ENCODE peak calls at places on chromosomes 11 and 22, in eight cellular contexts. S is stimulated activated CD4-positive, alpha-beta T cell treated with anti-CD3 and anti-CD28 coated beads, Interleukin-12 subunit alpha, Interleukin-12 subunit beta, amount 100 ng/mL, for 4 hours; O is lower lobe of right lung; F is cardiac muscle cell; J is T-cell; W is spleen; I is HTR-8/SVneo; E is activated naive CD8-positive, alpha-beta T cell treated with anti-CD3 and anti-CD28 coated beads, Interleukin-2, amount 10 ng/mL, durations not matched to agents 7 days and 5 days. Z is an unnamed sample.
A peak's percentile ranks its signal among the peaks of the same experiment; 100 is the strongest.

GRCh38 chr11:34636127-34636526 is 15.2 kb downstream of the EHF start:
- DNase-seq in J (no peak), S (no peak), F (no peak), E (no peak), O (no peak), I (no peak), W (no peak), Z (no peak)

GRCh38 chr22:26958378-26958777 is 301.0 kb downstream of the MIAT start:
- DNase-seq in S (no peak), J (no peak), E (no peak), W (no peak), O (no peak), I (no peak), F (no peak), Z (no peak)

GRCh38 chr22:48858121-48858520 is 969.6 kb downstream of the BRD1 start:
- DNase-seq in E (no peak), S (no peak), J (no peak), F (no peak), O (no peak), I (no peak), W (no peak), Z (no peak)

GRCh38 chr11:34313099-34313517 is 44.7 kb downstream of the ABTB2 start:
- DNase-seq in W (no peak), O (no peak), E (peak; percentile 52), I (no peak), J (no peak), F (no peak), S (no peak), Z (no peak)

GRCh38 chr11:127451852-127452251 is 451.3 kb upstream of the KIRREL3 start:
- DNase-seq in J (no peak), E (no peak), I (no peak), F (no peak), O (no peak), W (no peak), S (no peak), Z (no peak)

GRCh38 chr22:49412236-49412635 is 415.4 kb downstream of the BRD1 start:
- DNase-seq in O (no peak), F (no peak), E (no peak), I (no peak), S (no peak), W (no peak), J (no peak), Z (no peak)

GRCh38 chr11:352456-353180 is 16.7 kb upstream of the B4GALNT4 start:
- DNase-seq in F (no peak), W (peak; percentile 54), E (no peak), O (no peak), I (no peak), S (no peak), J (no peak), Z (no peak)

GRCh38 chr11:35393093-35393492 is 26.3 kb downstream of the SLC1A2 start:
- DNase-seq in W (no peak), J (no peak), S (no peak), O (no peak), I (no peak), F (no peak), E (no peak), Z (no peak)

GRCh38 chr11:10407055-10407454 is 48.0 kb upstream of the AMPD3 start:
- DNase-seq in S (no peak), O (no peak), E (no peak), I (peak; percentile 42), W (no peak), J (no peak), F (no peak), Z (peak; percentile 34)

GRCh38 chr11:83945953-83946352 is 659.8 kb upstream of the CCDC90B start:
- DNase-seq in J (no peak), E (no peak), W (no peak), S (no peak), O (no peak), F (no peak), I (no peak), Z (no peak)

GRCh38 chr11:111785886-111786412 is 19.8 kb upstream of the PPP2R1B start:
- DNase-seq in E (no peak), J (no peak), I (no peak), S (no peak), O (no peak), F (no peak), W (no peak), Z (no peak)

GRCh38 chr22:43296279-43296902 is 46.8 kb downstream of the SCUBE1 start:
- DNase-seq in S (no peak), W (no peak), O (no peak), I (no peak), F (no peak), J (no peak), E (no peak), Z (no peak)

GRCh38 chr11:19301336-19301735 is 60.6 kb upstream of the E2F8 start:
- DNase-seq in J (no peak), E (no peak), I (no peak), S (no peak), W (no peak), O (no peak), F (no peak), Z (no peak)

GRCh38 chr11:130924750-130925149 is 8.5 kb upstream of the SNX19 start:
- DNase-seq in I (no peak), J (no peak), W (no peak), F (no peak), O (no peak), S (no peak), E (no peak), Z (no peak)

GRCh38 chr11:9150501-9150900 is 59.1 kb upstream of the SCUBE2 start:
- DNase-seq in S (no peak), E (no peak), W (no peak), F (no peak), O (no peak), J (no peak), I (no peak), Z (no peak)

GRCh38 chr11:84581083-84581482 is 1046.1 kb downstream of the DLG2 start:
- DNase-seq in F (no peak), S (no peak), W (no peak), O (no peak), I (no peak), E (no peak), J (no peak), Z (no peak)

GRCh38 chr22:49340406-49340805 is 487.3 kb downstream of the BRD1 start:
- DNase-seq in I (no peak), J (no peak), S (no peak), E (no peak), O (peak; percentile 10), W (peak; percentile 50), F (no peak), Z (no peak)

GRCh38 chr22:27477171-27477570 is 324.4 kb downstream of the MN1 start:
- DNase-seq in I (no peak), F (no peak), W (no peak), J (no peak), O (no peak), S (no peak), E (no peak), Z (no peak)

GRCh38 chr11:64874308-64874707 is 4.1 kb downstream of the EHD1 start:
- DNase-seq in O (no peak), J (peak; percentile 52), E (no peak), I (no peak), S (no peak), W (peak; percentile 87), F (no peak), Z (no peak)

GRCh38 chr11:78542007-78542406 is 32.7 kb downstream of the NARS2 start:
- DNase-seq in I (no peak), F (no peak), J (no peak), E (no peak), S (no peak), O (no peak), W (no peak), Z (no peak)

GRCh38 chr22:42217019-42217751 is 53.3 kb downstream of the TCF20 start:
- DNase-seq in E (no peak), F (no peak), J (no peak), S (no peak), O (no peak), I (no peak), W (no peak), Z (no peak)

GRCh38 chr11:47007579-47007978 is 71.0 kb downstream of the CSTPP1 start:
- DNase-seq in J (no peak), I (no peak), S (no peak), O (no peak), W (no peak), E (no peak), F (no peak), Z (no peak)

GRCh38 chr22:41022470-41023298 is 69.7 kb upstream of the EP300 start:
- DNase-seq in O (peak; percentile 96), I (peak; percentile 88), W (peak; percentile 98), S (peak; percentile 86), J (peak; percentile 58), F (peak; percentile 96), E (peak; percentile 87), Z (peak; percentile 89)

GRCh38 chr11:112082729-112083128 is 3.8 kb downstream of the TIMM8B start:
- DNase-seq in S (no peak), J (no peak), O (no peak), W (no peak), F (no peak), E (no peak), I (no peak), Z (no peak)

GRCh38 chr11:131195801-131196517 is 174.5 kb upstream of the NTM start:
- DNase-seq in W (no peak), J (no peak), O (peak; percentile 61), E (no peak), I (peak; percentile 5), S (no peak), F (no peak), Z (no peak)

GRCh38 chr22:32699686-32700085 is 101.8 kb upstream of the TIMP3 start:
- DNase-seq in E (no peak), W (no peak), J (no peak), S (no peak), I (no peak), O (no peak), F (no peak), Z (no peak)

GRCh38 chr11:11498195-11498594 is 123.6 kb downstream of the GALNT18 start:
- DNase-seq in F (no peak), J (no peak), E (no peak), I (no peak), W (no peak), S (no peak), O (no peak), Z (no peak)

GRCh38 chr11:126007263-126007662 is 55.4 kb downstream of the CDON start:
- DNase-seq in S (no peak), J (no peak), E (no peak), F (no peak), O (no peak), I (no peak), W (no peak), Z (peak; percentile 35)

GRCh38 chr11:84558085-84558905 is 1068.8 kb downstream of the DLG2 start:
- DNase-seq in E (no peak), S (no peak), O (no peak), W (no peak), F (peak; percentile 66), J (no peak), I (peak; percentile 26), Z (peak; percentile 24)

GRCh38 chr11:66420671-66421476 is at the start of gene NPAS4:
- DNase-seq in E (no peak), S (no peak), F (peak; percentile 32), J (no peak), I (no peak), O (no peak), W (no peak), Z (no peak)